ENCODE peak calls at places on chromosomes 7 and 10, in seven cellular contexts. V, F, H, Q, E, C and A are unnamed samples.

GRCh38 chr7:8128457-8129322 is 133.3 kb downstream of the ICA1 start:
- DNase-seq in Q (no peak), V (no peak), E (no peak), C (no peak), F (no peak), H (no peak), A (no peak)

GRCh38 chr7:139387594-139387993 is 27.9 kb downstream of the LUC7L2 start:
- DNase-seq in Q (no peak), H (no peak), E (no peak), V (no peak), C (no peak), F (no peak), A (no peak)

GRCh38 chr7:157849726-157850125 is 512.9 kb downstream of the DNAJB6 start:
- DNase-seq in V (no peak), C (no peak), H (no peak), Q (no peak), F (no peak), E (no peak), A (no peak)

GRCh38 chr10:85864173-85864549 is 502.4 kb downstream of the GRID1 start:
- DNase-seq in H (no peak), F (no peak), C (no peak), V (no peak), Q (no peak), E (no peak), A (no peak)

GRCh38 chr7:92749832-92750231 is 86.5 kb downstream of the CDK6 start:
- DNase-seq in E (no peak), V (no peak), H (no peak), Q (no peak), F (no peak), C (no peak), A (no peak)

GRCh38 chr10:132326925-132327324 is 5.1 kb upstream of the LRRC27 start:
- DNase-seq in C (no peak), E (no peak), Q (no peak), H (no peak), F (no peak), V (no peak), A (no peak)

GRCh38 chr10:10007972-10008371 is 1009.7 kb upstream of the CELF2 start:
- DNase-seq in E (no peak), F (no peak), Q (no peak), C (no peak), H (no peak), V (no peak), A (no peak)

GRCh38 chr7:2185715-2186114 is 47.0 kb downstream of the MAD1L1 start:
- DNase-seq in Q (no peak), F (no peak), V (no peak), C (no peak), H (no peak), E (no peak), A (no peak)

GRCh38 chr7:158276414-158277218 is 311.0 kb downstream of the PTPRN2 start:
- DNase-seq in C (no peak), V (peak; percentile 7), E (no peak), H (no peak), Q (peak; percentile 12), F (no peak), A (no peak)

GRCh38 chr7:13846386-13846785 is 143.1 kb downstream of the ETV1 start:
- DNase-seq in V (no peak), H (no peak), F (no peak), E (no peak), Q (no peak), C (no peak), A (no peak)

GRCh38 chr7:136958016-136958415 is 89.6 kb downstream of the CHRM2 start:
- DNase-seq in Q (no peak), H (peak; percentile 14), V (no peak), E (no peak), C (no peak), F (peak; percentile 40), A (no peak)

DNA sequence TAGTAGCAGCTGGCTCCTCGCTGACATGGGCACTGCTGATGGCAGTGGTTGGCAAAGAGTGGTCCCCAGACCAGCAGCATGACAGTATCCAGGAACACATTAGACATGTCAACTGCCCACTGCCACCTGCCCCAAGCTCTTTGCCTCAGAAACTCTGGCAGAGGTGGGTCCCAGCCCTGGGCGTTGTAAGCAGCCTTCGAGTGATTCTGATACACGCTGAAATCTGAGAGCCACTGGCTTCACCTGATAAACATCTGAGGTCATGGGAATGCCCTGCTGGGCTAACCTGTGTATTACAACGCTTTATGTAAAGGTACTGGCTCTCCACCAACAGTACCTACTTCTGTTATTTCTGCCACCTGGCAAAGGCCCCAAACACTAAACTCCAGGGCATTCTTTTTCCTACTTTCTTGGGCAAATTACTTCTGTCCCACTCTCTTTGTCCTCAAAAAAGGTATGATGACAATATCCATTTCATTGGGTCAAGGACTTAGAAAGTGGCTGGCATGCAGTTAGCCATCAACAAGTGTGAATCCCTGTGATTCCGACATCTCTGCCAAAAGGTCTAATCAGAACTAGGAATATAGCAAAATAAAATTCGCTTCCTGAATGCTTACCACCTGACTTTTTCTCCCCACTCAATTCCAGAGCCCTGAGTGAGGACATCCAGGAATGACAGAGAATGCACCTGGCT is 9.2 kb downstream of the SGMS1 start:
- DNase-seq in V (peak; percentile 62), Q (no peak), E (peak; percentile 22), C (peak; percentile 69), H (no peak), F (no peak), A (no peak)
- TF ChIP-seq CTCF in V (peak; percentile 16), Q (no peak), E (no peak), C (peak; percentile 57), H (peak; percentile 26), F (no peak), A (peak; percentile 42)

DNA sequence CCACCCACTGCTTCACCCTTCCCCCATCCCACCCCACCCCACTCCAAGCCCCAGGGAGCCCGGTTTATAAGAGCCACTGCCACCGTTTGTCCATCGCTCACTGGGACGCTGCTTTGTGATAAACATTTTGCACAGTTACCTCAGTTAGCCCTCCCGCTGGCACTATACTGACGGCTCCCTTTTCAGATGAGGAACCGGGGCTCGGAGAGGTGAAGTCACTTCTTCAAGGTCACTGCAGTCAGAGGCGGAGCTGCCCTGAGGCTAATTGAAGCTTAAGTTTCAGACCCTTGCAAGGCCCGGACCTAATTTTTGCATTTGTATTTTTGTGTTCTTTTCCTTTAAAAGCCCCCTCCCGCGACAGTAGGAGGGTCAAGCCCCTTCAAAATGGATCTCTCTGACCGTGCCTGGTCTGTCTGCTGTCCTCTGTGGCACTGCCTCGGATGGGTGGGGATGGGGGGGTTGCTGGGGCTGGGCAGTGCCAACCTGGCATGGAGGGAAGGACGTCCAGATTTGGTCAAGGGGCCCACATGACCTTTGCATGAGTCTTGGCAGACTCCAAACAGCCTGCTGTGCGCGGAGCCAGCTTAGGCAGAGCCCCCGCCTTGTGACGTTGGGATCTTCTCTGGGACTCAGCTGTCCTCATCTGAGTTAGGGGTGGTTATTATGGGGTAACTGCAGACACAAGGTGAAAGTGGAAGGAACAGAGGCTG is 17.7 kb upstream of the NODAL start:
- DNase-seq in F (no peak), C (no peak), Q (no peak), E (no peak), H (no peak), V (no peak), A (no peak)
- H3K4me3 ChIP-seq in F (no peak overlapping the region), C (no peak overlapping the region), Q (no peak overlapping the region), E (no peak overlapping the region), H (no peak overlapping the region), V (no peak overlapping the region), A (no peak overlapping the region)

GRCh38 chr10:100510533-100511308 is 8.9 kb downstream of the SEC31B start:
- DNase-seq in H (no peak), V (peak; percentile 52), Q (no peak), F (no peak), E (no peak), C (no peak), A (no peak)

GRCh38 chr10:100507357-100507732 is 12.3 kb downstream of the SEC31B start:
- DNase-seq in V (no peak), Q (no peak), E (no peak), F (no peak), H (no peak), C (no peak), A (no peak)

GRCh38 chr10:100509241-100509640 is 10.4 kb downstream of the SEC31B start:
- DNase-seq in C (no peak), Q (no peak), E (no peak), F (no peak), H (no peak), V (no peak), A (no peak)

GRCh38 chr10:100506596-100507356 is 12.9 kb downstream of the SEC31B start:
- DNase-seq in V (no peak), Q (no peak), F (no peak), C (no peak), H (peak; percentile 45), E (peak; percentile 11), A (no peak)

GRCh38 chr10:100508691-100509150 is 10.9 kb downstream of the SEC31B start:
- DNase-seq in H (peak; percentile 63), E (peak; percentile 66), C (peak; percentile 60), Q (no peak), F (peak; percentile 73), V (no peak), A (no peak)
- TF ChIP-seq CTCF in H (peak; percentile 66), E (peak; percentile 84), C (peak; percentile 74), Q (no peak), F (peak; percentile 54), V (peak; percentile 16), A (peak; percentile 88)

GRCh38 chr7:130963349-130963748 is 229.3 kb upstream of the KLF14 start:
- DNase-seq in F (no peak), H (no peak), C (no peak), Q (no peak), E (no peak), V (no peak), A (no peak)

GRCh38 chr7:130960208-130960988 is 226.4 kb upstream of the KLF14 start:
- DNase-seq in E (peak; percentile 89), C (peak; percentile 36), Q (no peak), F (peak; percentile 68), H (peak; percentile 98), V (no peak), A (peak; percentile 89)

GRCh38 chr7:130959743-130960207 is 225.8 kb upstream of the KLF14 start:
- DNase-seq in E (peak; percentile 87), H (peak; percentile 88), F (no peak), C (peak; percentile 53), Q (no peak), V (no peak), A (no peak)

GRCh38 chr7:130962109-130962508 is 228.1 kb upstream of the KLF14 start:
- DNase-seq in V (no peak), E (no peak), Q (no peak), H (no peak), C (no peak), F (no peak), A (no peak)

DNA sequence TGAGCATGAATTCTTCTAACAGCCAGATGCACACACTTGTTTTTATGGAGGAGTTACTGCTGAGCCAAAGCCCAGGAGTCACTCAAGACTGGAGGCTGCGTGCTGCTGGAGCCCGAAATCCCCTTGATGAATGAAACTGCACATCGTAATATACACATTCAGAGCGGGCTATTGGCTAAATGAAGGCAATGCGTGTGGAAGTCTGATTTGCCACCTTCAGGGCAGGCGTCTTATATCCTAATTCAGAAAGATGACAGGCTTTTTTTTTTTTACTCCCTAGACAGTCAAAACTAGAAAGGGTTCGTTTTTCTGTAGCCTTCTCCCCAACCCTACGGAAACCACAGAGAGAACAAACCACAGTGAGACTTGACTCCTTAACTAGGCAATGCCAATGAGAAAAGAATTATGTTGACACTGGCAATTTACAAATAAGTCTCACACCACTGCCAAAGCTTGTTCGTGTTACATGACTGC is 227.2 kb upstream of the KLF14 start:
- DNase-seq in Q (no peak), E (peak; percentile 82), V (no peak), C (no peak), F (no peak), H (peak; percentile 88), A (no peak)
- H3K4me3 ChIP-seq in Q (no peak overlapping the region), E (peak overlapping the region; percentile 44), V (no peak overlapping the region), C (no peak overlapping the region), F (no peak overlapping the region), H (peak overlapping the region; percentile 46), A (peak overlapping the region; percentile 77)

GRCh38 chr7:111929258-111929657 is 276.9 kb downstream of the DOCK4 start:
- DNase-seq in F (no peak), H (no peak), E (no peak), V (no peak), Q (no peak), C (no peak), A (no peak)
- TF ChIP-seq CTCF in F (no peak), H (no peak), E (no peak), V (no peak), Q (no peak), C (no peak), A (peak; percentile 11)